ENCODE peak calls at places on chromosome 11, in six cellular contexts. One of them, this sample, is unnamed.
A peak's percentile ranks its signal among the peaks of the same experiment; 100 is the strongest.

GRCh38 chr11:33582636-33583325 is 117.8 kb downstream of the C11orf91 start:
- DNase-seq in transverse colon: no peak
- DNase-seq in Panc1: no peak
- DNase-seq in HL-60: no peak
- DNase-seq in endothelial cell of umbilical vein: no peak
- DNase-seq in HCT116: no peak
- DNase-seq in this sample: no peak

GRCh38 chr11:61339490-61339878 is 6.5 kb downstream of the TKFC start:
- DNase-seq in transverse colon: no peak
- DNase-seq in Panc1: no peak
- DNase-seq in HL-60: no peak
- DNase-seq in endothelial cell of umbilical vein: no peak
- DNase-seq in HCT116: no peak
- DNase-seq in this sample: no peak

GRCh38 chr11:9461068-9461759 is 402 bp downstream of the ZNF143 start:
- DNase-seq in transverse colon: peak; percentile 86
- DNase-seq in Panc1: no peak
- DNase-seq in HL-60: peak; percentile 86
- DNase-seq in endothelial cell of umbilical vein: peak; percentile 90
- DNase-seq in HCT116: no peak
- DNase-seq in this sample: peak; percentile 96

GRCh38 chr11:107713009-107713408 is 1.2 kb upstream of the SLN start:
- DNase-seq in transverse colon: no peak
- DNase-seq in Panc1: no peak
- DNase-seq in HL-60: no peak
- DNase-seq in endothelial cell of umbilical vein: no peak
- DNase-seq in HCT116: no peak
- DNase-seq in this sample: no peak

GRCh38 chr11:117203069-117203407 is 3.9 kb downstream of the TAGLN start:
- DNase-seq in transverse colon: no peak
- DNase-seq in Panc1: no peak
- DNase-seq in HL-60: no peak
- DNase-seq in endothelial cell of umbilical vein: no peak
- DNase-seq in HCT116: no peak
- DNase-seq in this sample: no peak

GRCh38 chr11:97656356-97656755 is 1266.5 kb downstream of the JRKL start:
- DNase-seq in transverse colon: no peak
- DNase-seq in Panc1: no peak
- DNase-seq in HL-60: no peak
- DNase-seq in endothelial cell of umbilical vein: peak; percentile 65
- DNase-seq in HCT116: no peak
- DNase-seq in this sample: no peak

GRCh38 chr11:57249384-57250319 is 12.6 kb upstream of the APLNR start:
- DNase-seq in transverse colon: peak; percentile 75
- DNase-seq in Panc1: peak; percentile 47
- DNase-seq in HL-60: peak; percentile 36
- DNase-seq in endothelial cell of umbilical vein: peak; percentile 76
- DNase-seq in HCT116: peak; percentile 27
- DNase-seq in this sample: peak; percentile 81

GRCh38 chr11:58334708-58335107 is 24.2 kb downstream of the OR5B17 start:
- DNase-seq in transverse colon: no peak
- DNase-seq in Panc1: no peak
- DNase-seq in HL-60: no peak
- DNase-seq in endothelial cell of umbilical vein: peak; percentile 87
- DNase-seq in HCT116: peak; percentile 31
- DNase-seq in this sample: no peak

GRCh38 chr11:31968774-31969433 is 122.0 kb upstream of the RCN1 start:
- DNase-seq in transverse colon: no peak
- DNase-seq in Panc1: peak; percentile 32
- DNase-seq in HL-60: no peak
- DNase-seq in endothelial cell of umbilical vein: no peak
- DNase-seq in HCT116: no peak
- DNase-seq in this sample: no peak

GRCh38 chr11:128616158-128616557 is 28.8 kb upstream of the ETS1 start:
- DNase-seq in transverse colon: no peak
- DNase-seq in Panc1: no peak
- DNase-seq in HL-60: no peak
- DNase-seq in endothelial cell of umbilical vein: peak; percentile 12
- DNase-seq in HCT116: no peak
- DNase-seq in this sample: peak; percentile 67

GRCh38 chr11:64220798-64221197 is 5.2 kb downstream of the TRPT1 start:
- DNase-seq in transverse colon: no peak
- DNase-seq in Panc1: no peak
- DNase-seq in HL-60: no peak
- DNase-seq in endothelial cell of umbilical vein: no peak
- DNase-seq in HCT116: no peak
- DNase-seq in this sample: no peak

GRCh38 chr11:95456704-95457491 is 225.9 kb upstream of the SESN3 start:
- DNase-seq in transverse colon: no peak
- DNase-seq in Panc1: no peak
- DNase-seq in HL-60: no peak
- DNase-seq in endothelial cell of umbilical vein: no peak
- DNase-seq in HCT116: no peak
- DNase-seq in this sample: no peak

GRCh38 chr11:18071098-18071705 is 25.1 kb upstream of the TPH1 start:
- DNase-seq in transverse colon: no peak
- DNase-seq in Panc1: no peak
- DNase-seq in HL-60: no peak
- DNase-seq in endothelial cell of umbilical vein: no peak
- DNase-seq in HCT116: no peak
- DNase-seq in this sample: no peak

GRCh38 chr11:78557236-78557635 is 17.4 kb downstream of the NARS2 start:
- DNase-seq in transverse colon: no peak
- DNase-seq in Panc1: no peak
- DNase-seq in HL-60: no peak
- DNase-seq in endothelial cell of umbilical vein: no peak
- DNase-seq in HCT116: no peak
- DNase-seq in this sample: no peak

GRCh38 chr11:108474664-108475485 is 7.5 kb upstream of the C11orf65 start:
- DNase-seq in transverse colon: no peak
- DNase-seq in Panc1: no peak
- DNase-seq in HL-60: no peak
- DNase-seq in endothelial cell of umbilical vein: no peak
- DNase-seq in HCT116: no peak
- DNase-seq in this sample: no peak

GRCh38 chr11:1772270-1773130 is 8.8 kb upstream of the CTSD start:
- DNase-seq in transverse colon: peak; percentile 68
- DNase-seq in Panc1: peak; percentile 87
- DNase-seq in HL-60: peak; percentile 92
- DNase-seq in endothelial cell of umbilical vein: peak; percentile 68
- DNase-seq in HCT116: peak; percentile 62
- DNase-seq in this sample: peak; percentile 90

GRCh38 chr11:56855217-56855616 is 106.7 kb upstream of the OR9G4 start:
- DNase-seq in transverse colon: peak; percentile 27
- DNase-seq in Panc1: no peak
- DNase-seq in HL-60: no peak
- DNase-seq in endothelial cell of umbilical vein: no peak
- DNase-seq in HCT116: no peak
- DNase-seq in this sample: no peak

GRCh38 chr11:23859087-23859486 is 637.8 kb upstream of the LUZP2 start:
- DNase-seq in transverse colon: no peak
- DNase-seq in Panc1: no peak
- DNase-seq in HL-60: no peak
- DNase-seq in endothelial cell of umbilical vein: no peak
- DNase-seq in HCT116: no peak
- DNase-seq in this sample: no peak

GRCh38 chr11:48036466-48036865 is 56.1 kb downstream of the PTPRJ start:
- DNase-seq in transverse colon: no peak
- DNase-seq in Panc1: no peak
- DNase-seq in HL-60: no peak
- DNase-seq in endothelial cell of umbilical vein: no peak
- DNase-seq in HCT116: no peak
- DNase-seq in this sample: no peak

GRCh38 chr11:85718991-85719807 is 33.2 kb upstream of the CCDC89 start:
- DNase-seq in transverse colon: no peak
- DNase-seq in Panc1: peak; percentile 98
- DNase-seq in HL-60: no peak
- DNase-seq in endothelial cell of umbilical vein: peak; percentile 23
- DNase-seq in HCT116: peak; percentile 82
- DNase-seq in this sample: no peak

GRCh38 chr11:65774525-65775306 is 6.1 kb downstream of the AP5B1 start:
- DNase-seq in transverse colon: no peak
- DNase-seq in Panc1: no peak
- DNase-seq in HL-60: no peak
- DNase-seq in endothelial cell of umbilical vein: no peak
- DNase-seq in HCT116: no peak
- DNase-seq in this sample: peak; percentile 69

GRCh38 chr11:20451568-20451967 is 64.1 kb downstream of the PRMT3 start:
- DNase-seq in transverse colon: no peak
- DNase-seq in Panc1: no peak
- DNase-seq in HL-60: peak; percentile 22
- DNase-seq in endothelial cell of umbilical vein: no peak
- DNase-seq in HCT116: no peak
- DNase-seq in this sample: no peak

GRCh38 chr11:90558328-90558865 is 335.5 kb upstream of the CHORDC1 start:
- DNase-seq in transverse colon: no peak
- DNase-seq in Panc1: no peak
- DNase-seq in HL-60: no peak
- DNase-seq in endothelial cell of umbilical vein: no peak
- DNase-seq in HCT116: no peak
- DNase-seq in this sample: peak; percentile 39

GRCh38 chr11:44964526-44965209 is 14.0 kb upstream of the TP53I11 start:
- DNase-seq in transverse colon: no peak
- DNase-seq in Panc1: no peak
- DNase-seq in HL-60: peak; percentile 50
- DNase-seq in endothelial cell of umbilical vein: no peak
- DNase-seq in HCT116: no peak
- DNase-seq in this sample: no peak
- H3K27ac ChIP-seq in transverse colon: no peak overlapping the region
- H3K27ac ChIP-seq in Panc1: no peak overlapping the region
- H3K27ac ChIP-seq in HL-60: peak overlapping the region; percentile 49
- H3K27ac ChIP-seq in endothelial cell of umbilical vein: no peak overlapping the region
- H3K27ac ChIP-seq in HCT116: no peak overlapping the region
- H3K27ac ChIP-seq in this sample: peak overlapping the region; percentile 30

DNA sequence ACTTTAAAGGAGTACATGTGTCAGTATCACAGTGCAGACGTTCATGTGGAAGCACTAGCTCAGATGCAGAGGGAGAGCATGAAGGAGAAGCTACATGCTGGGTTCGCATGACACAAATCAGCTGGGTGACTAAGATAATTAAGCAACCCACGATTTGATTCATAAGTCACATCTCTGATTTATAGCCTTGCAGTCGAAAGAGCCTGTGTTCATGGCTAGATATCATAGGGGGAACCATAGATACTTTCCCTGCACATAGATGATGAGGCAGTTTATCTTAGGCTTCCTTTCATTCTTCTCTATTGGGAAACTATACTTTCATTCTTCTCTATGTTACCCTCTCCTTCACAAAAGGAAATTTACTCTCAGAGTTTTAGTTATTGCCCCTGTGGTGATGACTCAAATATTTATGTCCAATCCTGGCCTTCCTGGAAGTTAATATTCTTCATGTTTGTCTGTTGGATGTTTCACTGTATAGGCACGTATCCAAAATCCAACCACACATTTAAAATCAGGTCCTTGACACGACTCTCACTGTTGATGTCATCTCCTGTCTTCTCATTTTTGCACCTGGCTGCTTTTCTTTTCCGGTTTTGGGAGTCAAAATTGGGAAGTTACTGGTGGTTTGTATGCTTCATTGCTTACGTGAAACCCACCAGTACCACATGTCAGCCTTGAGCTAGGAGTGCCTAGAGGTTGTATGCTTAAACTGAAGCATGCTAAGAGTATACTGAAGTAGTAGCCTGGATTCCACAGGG is 56.3 kb upstream of the SLC5A12 start:
- DNase-seq in transverse colon: no peak
- DNase-seq in Panc1: no peak
- DNase-seq in HL-60: no peak
- DNase-seq in endothelial cell of umbilical vein: no peak
- DNase-seq in HCT116: no peak
- DNase-seq in this sample: no peak
- TF ChIP-seq POLR2AphosphoS5 in transverse colon: no peak
- TF ChIP-seq POLR2AphosphoS5 in Panc1: no peak
- TF ChIP-seq POLR2AphosphoS5 in HL-60: no peak
- TF ChIP-seq POLR2AphosphoS5 in endothelial cell of umbilical vein: no peak
- TF ChIP-seq POLR2AphosphoS5 in HCT116: no peak
- TF ChIP-seq POLR2AphosphoS5 in this sample: no peak

GRCh38 chr11:130249371-130249770 is 65.3 kb downstream of the ZBTB44 start:
- DNase-seq in transverse colon: no peak
- DNase-seq in Panc1: no peak
- DNase-seq in HL-60: no peak
- DNase-seq in endothelial cell of umbilical vein: no peak
- DNase-seq in HCT116: no peak
- DNase-seq in this sample: no peak
- H3K27ac ChIP-seq in transverse colon: no peak overlapping the region
- H3K27ac ChIP-seq in Panc1: no peak overlapping the region
- H3K27ac ChIP-seq in HL-60: no peak overlapping the region
- H3K27ac ChIP-seq in endothelial cell of umbilical vein: no peak overlapping the region
- H3K27ac ChIP-seq in HCT116: no peak overlapping the region
- H3K27ac ChIP-seq in this sample: no peak overlapping the region

GRCh38 chr11:4916581-4916980 is 2.6 kb downstream of the OR51G2 start:
- DNase-seq in transverse colon: no peak
- DNase-seq in Panc1: no peak
- DNase-seq in HL-60: no peak
- DNase-seq in endothelial cell of umbilical vein: no peak
- DNase-seq in HCT116: no peak
- DNase-seq in this sample: no peak
- TF ChIP-seq POLR2AphosphoS5 in transverse colon: no peak
- TF ChIP-seq POLR2AphosphoS5 in Panc1: no peak
- TF ChIP-seq POLR2AphosphoS5 in HL-60: no peak
- TF ChIP-seq POLR2AphosphoS5 in endothelial cell of umbilical vein: no peak
- TF ChIP-seq POLR2AphosphoS5 in HCT116: no peak
- TF ChIP-seq POLR2AphosphoS5 in this sample: no peak

GRCh38 chr11:103893366-103893765 is 143.1 kb upstream of the DDI1 start:
- DNase-seq in transverse colon: no peak
- DNase-seq in Panc1: no peak
- DNase-seq in HL-60: no peak
- DNase-seq in endothelial cell of umbilical vein: no peak
- DNase-seq in HCT116: no peak
- DNase-seq in this sample: no peak

GRCh38 chr11:103890654-103891053 is 145.8 kb upstream of the DDI1 start:
- DNase-seq in transverse colon: no peak
- DNase-seq in Panc1: no peak
- DNase-seq in HL-60: no peak
- DNase-seq in endothelial cell of umbilical vein: no peak
- DNase-seq in HCT116: no peak
- DNase-seq in this sample: no peak

GRCh38 chr11:103894034-103894433 is 142.4 kb upstream of the DDI1 start:
- DNase-seq in transverse colon: no peak
- DNase-seq in Panc1: no peak
- DNase-seq in HL-60: no peak
- DNase-seq in endothelial cell of umbilical vein: no peak
- DNase-seq in HCT116: no peak
- DNase-seq in this sample: no peak

GRCh38 chr11:103894673-103895072 is 141.8 kb upstream of the DDI1 start:
- DNase-seq in transverse colon: no peak
- DNase-seq in Panc1: no peak
- DNase-seq in HL-60: no peak
- DNase-seq in endothelial cell of umbilical vein: no peak
- DNase-seq in HCT116: no peak
- DNase-seq in this sample: no peak

DNA sequence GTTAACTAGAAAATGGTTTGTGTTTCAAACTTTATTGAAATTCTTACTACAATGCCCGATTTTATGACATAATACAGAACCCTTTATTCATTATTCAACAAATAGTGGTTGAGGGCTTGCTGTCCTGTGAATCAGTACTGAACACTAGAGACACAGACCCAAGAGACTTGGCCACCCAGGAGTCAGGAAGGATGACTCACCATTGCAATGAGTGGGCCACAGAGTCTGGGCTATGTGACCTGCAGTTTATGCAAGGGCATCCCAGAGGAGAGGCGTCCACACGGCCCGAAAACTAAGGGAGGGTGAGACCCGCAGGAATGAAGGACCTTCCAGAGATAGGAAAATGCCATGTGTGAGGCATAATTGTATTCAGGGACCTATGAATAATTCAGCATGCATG is 143.8 kb upstream of the DDI1 start:
- DNase-seq in transverse colon: no peak
- DNase-seq in Panc1: no peak
- DNase-seq in HL-60: no peak
- DNase-seq in endothelial cell of umbilical vein: no peak
- DNase-seq in HCT116: no peak
- DNase-seq in this sample: no peak
- H3K27ac ChIP-seq in transverse colon: no peak overlapping the region
- H3K27ac ChIP-seq in Panc1: no peak overlapping the region
- H3K27ac ChIP-seq in HL-60: no peak overlapping the region
- H3K27ac ChIP-seq in endothelial cell of umbilical vein: no peak overlapping the region
- H3K27ac ChIP-seq in HCT116: no peak overlapping the region
- H3K27ac ChIP-seq in this sample: no peak overlapping the region